ENCODE peak calls at places on chromosomes 5 and 9, in four cellular contexts. T, W, D and A are unnamed samples.

GRCh38 chr9:115024925-115025535 is 92.9 kb downstream of the TNC start:
- DNase-seq in T (no peak), W (no peak), D (no peak), A (no peak)

GRCh38 chr5:139896718-139897117 is 101.1 kb downstream of the PSD2 start:
- DNase-seq in T (no peak), W (peak; percentile 59), D (no peak), A (no peak)

GRCh38 chr9:12933957-12934356 is 159.1 kb downstream of the LURAP1L start:
- DNase-seq in T (no peak), W (no peak), D (peak; percentile 23), A (no peak)

GRCh38 chr5:176596689-176597416 is 13.1 kb downstream of the GPRIN1 start:
- DNase-seq in T (no peak), W (no peak), D (no peak), A (no peak)

GRCh38 chr5:74392698-74393431 is 247.7 kb downstream of the ENC1 start:
- DNase-seq in T (no peak), W (no peak), D (no peak), A (no peak)

GRCh38 chr5:154038241-154038603 is 488 bp downstream of the FAM114A2 start:
- DNase-seq in T (no peak), W (no peak), D (peak; percentile 47), A (no peak)

GRCh38 chr5:14414615-14415515 is 166.7 kb upstream of the OTULINL start:
- DNase-seq in T (no peak), W (no peak), D (no peak), A (no peak)

GRCh38 chr5:93191426-93191825 is 389.6 kb downstream of the NR2F1-AS1 start:
- DNase-seq in T (no peak), W (no peak), D (no peak), A (no peak)

GRCh38 chr9:86655147-86655546 is 292.2 kb downstream of the GAS1 start:
- DNase-seq in T (no peak), W (no peak), D (no peak), A (no peak)

GRCh38 chr9:133656211-133657119 is 20.3 kb downstream of the DBH start:
- DNase-seq in T (no peak), W (no peak), D (no peak), A (no peak)

GRCh38 chr9:97958812-97959511 is 21.0 kb upstream of the HEMGN start:
- DNase-seq in T (no peak), W (no peak), D (no peak), A (no peak)

GRCh38 chr5:107483196-107483595 is 187.5 kb downstream of the EFNA5 start:
- DNase-seq in T (no peak), W (no peak), D (no peak), A (no peak)

GRCh38 chr5:76180817-76181805 is 97.9 kb downstream of the SV2C start:
- DNase-seq in T (no peak), W (no peak), D (peak; percentile 70), A (no peak)

GRCh38 chr9:78577507-78577906 is 280.6 kb downstream of the PSAT1 start:
- DNase-seq in T (no peak), W (no peak), D (peak; percentile 10), A (no peak)

GRCh38 chr5:43675357-43675756 is 72.4 kb downstream of the NNT start:
- DNase-seq in T (no peak), W (no peak), D (no peak), A (no peak)

GRCh38 chr5:33824516-33825195 is 67.1 kb downstream of the ADAMTS12 start:
- DNase-seq in T (peak; percentile 40), W (no peak), D (no peak), A (no peak)

GRCh38 chr5:42852826-42853225 is 41.1 kb upstream of the SELENOP start:
- DNase-seq in T (no peak), W (no peak), D (no peak), A (no peak)

GRCh38 chr9:76987594-76988200 is 31.8 kb upstream of the FOXB2 start:
- DNase-seq in T (no peak), W (no peak), D (peak; percentile 42), A (no peak)

GRCh38 chr5:177330991-177331837 is 19.5 kb upstream of the MXD3 start:
- DNase-seq in T (no peak), W (no peak), D (no peak), A (no peak)

GRCh38 chr5:135578685-135579341 is at the start of gene CXCL14:
- DNase-seq in T (no peak), W (no peak), D (no peak), A (no peak)

GRCh38 chr5:150075806-150076205 is 10.5 kb downstream of the CSF1R start:
- DNase-seq in T (peak; percentile 57), W (peak; percentile 45), D (no peak), A (peak; percentile 69)

GRCh38 chr5:56512314-56512996 is 279.3 kb upstream of the ANKRD55 start:
- DNase-seq in T (no peak), W (no peak), D (no peak), A (no peak)

GRCh38 chr5:171721469-171721868 is 64.1 kb upstream of the SMIM23 start:
- DNase-seq in T (peak; percentile 19), W (no peak), D (no peak), A (peak; percentile 37)

GRCh38 chr9:127505396-127506116 is 54.2 kb downstream of the LRSAM1 start:
- DNase-seq in T (no peak), W (no peak), D (no peak), A (no peak)

GRCh38 chr5:565782-566445 is 41.7 kb upstream of the SLC9A3 start:
- DNase-seq in T (peak; percentile 77), W (peak; percentile 78), D (peak; percentile 58), A (no peak)